ENCODE peak calls at places on chromosome 22, in nine cellular contexts. V is bronchial epithelial cell, Q is AG04450, B is IMR-90, M is esophagus squamous epithelium, O is fibroblast of the aortic adventitia, Y is hepatocyte, C is heart right ventricle, G is dorsolateral prefrontal cortex. L is an unnamed sample.

GRCh38 chr22:17536269-17536668 is 27.0 kb upstream of the SLC25A18 start:
- DNase-seq in V (no peak), Q (no peak), B (no peak), M (no peak), O (peak), Y (no peak), C (no peak), G (peak), L (peak)

GRCh38 chr22:46040471-46041465 is 63.8 kb upstream of the WNT7B start:
- DNase-seq in V (no peak), Q (no peak), B (no peak), M (no peak), O (no peak), Y (no peak), C (no peak), G (peak), L (no peak)

GRCh38 chr22:19035474-19036228 is 86.6 kb downstream of the DGCR2 start:
- DNase-seq in V (no peak), Q (no peak), B (no peak), M (no peak), O (no peak), Y (no peak), C (no peak), G (no peak), L (no peak)

GRCh38 chr22:37162221-37163095 is 12.7 kb upstream of the IL2RB start:
- DNase-seq in V (no peak), Q (no peak), B (no peak), M (no peak), O (no peak), Y (no peak), C (no peak), G (no peak), L (no peak)

GRCh38 chr22:25334091-25334490 is 114.7 kb downstream of the CRYBB2 start:
- DNase-seq in V (peak), Q (no peak), B (peak), M (no peak), O (peak), Y (peak), C (peak), G (no peak), L (peak)

GRCh38 chr22:37190262-37190780 is 2.3 kb upstream of the C1QTNF6 start:
- DNase-seq in V (peak), Q (no peak), B (no peak), M (no peak), O (no peak), Y (no peak), C (no peak), G (no peak), L (no peak)

GRCh38 chr22:46731246-46732040 is 6.6 kb downstream of the CERK start:
- DNase-seq in V (peak), Q (no peak), B (no peak), M (no peak), O (no peak), Y (peak), C (peak), G (no peak), L (no peak)

GRCh38 chr22:46201059-46201757 is 48.9 kb downstream of the CDPF1 start:
- DNase-seq in V (no peak), Q (no peak), B (no peak), M (no peak), O (no peak), Y (peak), C (no peak), G (no peak), L (no peak)

GRCh38 chr22:23218867-23219251 is 38.5 kb downstream of the BCR start:
- DNase-seq in V (no peak), Q (no peak), B (peak), M (no peak), O (no peak), Y (peak), C (peak), G (no peak), L (peak)

GRCh38 chr22:45671051-45671782 is 417 bp upstream of the ATXN10 start:
- DNase-seq in V (no peak), Q (no peak), B (no peak), M (no peak), O (peak), Y (peak), C (peak), G (no peak), L (no peak)

GRCh38 chr22:35802885-35803284 is 85.2 kb downstream of the APOL5 start:
- DNase-seq in V (no peak), Q (no peak), B (no peak), M (no peak), O (no peak), Y (no peak), C (no peak), G (no peak), L (no peak)

GRCh38 chr22:49881856-49882255 is 28.2 kb downstream of the ZBED4 start:
- DNase-seq in V (no peak), Q (no peak), B (no peak), M (no peak), O (no peak), Y (no peak), C (no peak), G (no peak), L (no peak)

GRCh38 chr22:49882519-49883293 is 29.1 kb downstream of the ZBED4 start:
- DNase-seq in V (no peak), Q (no peak), B (peak), M (no peak), O (no peak), Y (no peak), C (no peak), G (no peak), L (peak)

GRCh38 chr22:49879871-49880270 is 26.2 kb downstream of the ZBED4 start:
- DNase-seq in V (no peak), Q (no peak), B (no peak), M (no peak), O (no peak), Y (no peak), C (no peak), G (no peak), L (no peak)

GRCh38 chr22:49878206-49878605 is 24.6 kb downstream of the ZBED4 start:
- DNase-seq in V (no peak), Q (no peak), B (no peak), M (no peak), O (no peak), Y (no peak), C (no peak), G (no peak), L (no peak)

DNA sequence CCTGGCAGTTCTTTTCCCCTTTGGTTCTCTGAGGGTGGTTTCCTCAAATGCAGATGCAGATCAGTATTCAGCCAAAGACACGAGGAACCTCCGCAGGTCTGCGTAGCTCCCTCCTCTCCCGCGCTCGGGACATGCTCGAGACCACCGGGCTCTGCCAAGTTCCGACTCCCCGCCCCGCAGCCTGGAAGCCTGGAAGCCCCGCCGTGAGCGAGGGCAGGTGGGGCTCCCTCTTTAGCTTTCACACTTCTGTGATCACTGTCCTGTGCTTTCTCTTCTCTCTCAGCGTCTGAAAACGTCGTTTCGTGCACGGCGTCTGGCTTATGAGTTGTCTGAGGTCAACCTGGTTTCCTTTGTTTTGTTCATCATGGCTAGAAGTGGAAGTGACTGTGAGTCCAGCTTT is 26.6 kb downstream of the ZBED4 start:
- DNase-seq in V (no peak), Q (no peak), B (no peak), M (no peak), O (no peak), Y (no peak), C (no peak), G (no peak), L (no peak)
- H3K4me3 ChIP-seq in V (no peak), Q (no peak), B (no peak), M (no peak), O (no peak), Y (no peak), C (no peak), G (no peak), L (no peak)

GRCh38 chr22:20084547-20085413 is 4.7 kb downstream of the DGCR8 start:
- DNase-seq in V (peak), Q (no peak), B (no peak), M (no peak), O (peak), Y (peak), C (no peak), G (no peak), L (peak)
- TF ChIP-seq CTCF in V (peak), Q (peak), B (peak), M (peak), O (peak), Y (peak), C (peak), G (no peak), L (peak)

DNA sequence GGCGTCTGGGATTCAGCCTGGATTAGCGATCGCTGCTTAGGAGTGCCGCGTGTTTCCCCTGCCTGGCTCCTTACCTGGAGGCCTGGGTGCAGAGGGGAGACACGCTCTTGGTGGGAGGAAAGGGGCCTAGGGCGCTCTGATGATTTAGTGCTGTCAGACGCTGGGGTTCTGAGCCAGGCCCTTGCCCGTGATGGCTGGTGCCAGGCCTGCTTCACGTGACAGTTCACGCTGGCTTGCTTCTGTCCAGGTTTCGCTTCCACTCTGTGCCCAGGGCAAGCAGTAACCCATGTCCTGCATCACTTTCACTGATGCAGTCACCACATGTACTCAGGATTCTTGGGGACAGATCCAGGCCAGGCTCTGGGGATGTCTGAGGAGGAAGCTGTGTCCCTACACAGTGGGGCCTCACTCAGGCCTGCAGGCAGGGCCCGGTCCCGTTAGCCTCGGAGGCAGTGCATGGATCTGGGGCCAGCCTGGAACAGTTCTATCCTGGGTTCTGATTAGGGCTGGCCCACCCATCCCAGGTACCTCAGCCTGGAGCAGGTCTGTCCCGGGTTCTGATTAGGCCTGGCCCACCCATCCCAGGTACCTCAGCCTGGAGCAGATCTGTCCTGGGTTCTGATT is 1220.9 kb downstream of the BRD1 start:
- DNase-seq in V (no peak), Q (no peak), B (no peak), M (no peak), O (no peak), Y (no peak), C (no peak), G (no peak), L (no peak)
- H3K4me3 ChIP-seq in V (no peak), Q (no peak), B (no peak), M (no peak), O (no peak), Y (no peak), C (no peak), G (no peak), L (no peak)

DNA sequence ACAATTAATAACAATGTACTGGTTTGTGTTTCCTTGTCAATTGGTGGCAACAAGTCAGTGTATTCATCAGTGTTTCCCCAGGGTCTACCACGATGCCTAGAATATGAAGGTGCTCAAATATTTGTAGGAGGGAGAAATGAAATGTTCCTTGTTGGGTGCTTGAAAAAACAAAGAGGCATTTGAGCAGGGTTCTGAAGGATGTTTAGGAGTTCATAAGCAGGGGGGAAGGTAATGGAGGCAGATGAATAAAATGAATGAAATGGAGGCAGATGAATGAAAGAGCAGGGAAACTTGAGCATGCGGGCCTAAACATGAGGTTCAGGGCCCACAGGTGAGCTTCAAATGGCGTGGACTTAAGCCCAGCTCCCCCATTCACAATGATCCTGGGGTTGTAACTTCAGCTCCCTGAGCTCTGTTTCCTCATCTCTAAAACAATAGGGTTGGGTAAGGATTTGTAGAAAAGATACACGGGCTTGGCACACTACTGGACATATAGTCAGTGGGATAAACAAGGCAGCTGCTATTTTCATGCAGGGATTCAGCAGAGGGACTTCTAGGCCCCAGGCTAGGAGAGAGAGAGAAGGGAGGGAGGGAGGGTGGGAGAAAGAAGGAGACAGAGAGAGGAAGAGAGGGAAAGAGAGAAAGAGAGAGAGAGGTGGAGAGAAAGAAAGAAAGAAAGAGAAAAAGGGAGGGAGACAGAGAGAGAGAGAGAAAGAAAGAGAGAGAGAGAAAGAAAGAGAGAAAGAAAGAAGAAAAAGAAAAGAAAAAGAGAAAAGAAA is 73.7 kb downstream of the MN1 start:
- DNase-seq in V (no peak), Q (no peak), B (no peak), M (no peak), O (peak), Y (no peak), C (no peak), G (no peak), L (peak)
- TF ChIP-seq CTCF in V (no peak), Q (no peak), B (no peak), M (no peak), O (no peak), Y (no peak), C (no peak), G (no peak), L (no peak)

GRCh38 chr22:41544671-41545476 is 604 bp upstream of the POLR3H start:
- DNase-seq in V (no peak), Q (no peak), B (no peak), M (no peak), O (no peak), Y (no peak), C (no peak), G (no peak), L (no peak)
- H3K4me3 ChIP-seq in V (peak), Q (peak), B (peak), M (peak), O (peak), Y (no peak), C (peak), G (peak), L (peak)

DNA sequence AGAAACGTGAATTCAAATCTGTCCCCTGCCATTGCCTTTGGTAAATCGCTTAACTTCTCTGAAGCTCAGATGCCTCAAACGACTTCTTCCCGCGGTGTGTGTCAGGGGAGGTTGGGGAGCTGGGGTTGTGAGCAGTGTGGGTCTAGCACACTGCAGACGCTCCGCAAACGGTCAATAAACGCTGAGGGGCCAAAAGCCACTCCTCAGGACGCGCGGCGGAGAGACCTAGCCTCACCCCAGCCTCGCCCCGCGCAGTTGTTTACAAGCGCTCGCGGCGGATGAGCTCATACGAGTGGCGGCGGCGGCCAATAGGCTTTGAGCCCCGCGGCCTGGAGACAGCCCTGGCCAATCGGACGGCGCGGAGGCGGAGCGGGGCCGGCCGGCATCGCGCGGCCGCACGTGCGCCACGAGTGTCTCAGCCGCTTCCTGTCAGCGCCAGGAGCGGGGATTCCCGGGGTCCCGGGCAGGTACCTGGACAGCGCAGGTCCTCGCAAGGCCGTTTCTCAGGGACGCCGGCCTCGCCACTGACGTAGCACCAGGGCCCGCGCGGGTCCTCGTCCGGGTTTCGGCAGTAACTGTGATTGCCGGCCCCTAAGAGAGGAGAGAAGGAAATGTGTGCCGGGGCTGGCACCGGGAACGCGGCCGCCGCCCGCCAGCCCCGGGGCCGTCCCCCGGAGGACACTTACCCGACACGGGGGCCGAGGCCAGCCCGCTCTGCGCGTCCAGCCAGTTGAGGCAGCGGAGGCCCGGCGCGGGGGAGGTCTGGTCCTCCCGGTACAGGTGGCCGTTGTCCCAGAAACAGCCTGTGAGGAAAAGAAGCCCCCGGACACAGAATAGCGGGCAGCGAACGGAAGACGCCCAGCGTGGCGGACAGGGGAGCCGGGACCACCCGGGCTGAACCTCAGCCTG is 1.5 kb downstream of the PIK3IP1 start:
- DNase-seq in V (peak), Q (peak), B (peak), M (peak), O (peak), Y (peak), C (peak), G (peak), L (peak)
- TF ChIP-seq CTCF in V (no peak), Q (no peak), B (no peak), M (no peak), O (no peak), Y (no peak), C (no peak), G (peak), L (no peak)

GRCh38 chr22:22156348-22156715 is 88.3 kb upstream of the VPREB1 start:
- DNase-seq in V (no peak), Q (no peak), B (no peak), M (no peak), O (no peak), Y (no peak), C (no peak), G (no peak), L (no peak)

GRCh38 chr22:22154068-22154467 is 90.5 kb upstream of the VPREB1 start:
- DNase-seq in V (peak), Q (no peak), B (no peak), M (no peak), O (no peak), Y (no peak), C (no peak), G (no peak), L (no peak)

GRCh38 chr22:22157500-22157822 is 87.1 kb upstream of the VPREB1 start:
- DNase-seq in V (no peak), Q (no peak), B (no peak), M (no peak), O (no peak), Y (no peak), C (no peak), G (no peak), L (no peak)

GRCh38 chr22:22156716-22157499 is 87.7 kb upstream of the VPREB1 start:
- DNase-seq in V (peak), Q (peak), B (peak), M (no peak), O (peak), Y (peak), C (no peak), G (no peak), L (peak)

DNA sequence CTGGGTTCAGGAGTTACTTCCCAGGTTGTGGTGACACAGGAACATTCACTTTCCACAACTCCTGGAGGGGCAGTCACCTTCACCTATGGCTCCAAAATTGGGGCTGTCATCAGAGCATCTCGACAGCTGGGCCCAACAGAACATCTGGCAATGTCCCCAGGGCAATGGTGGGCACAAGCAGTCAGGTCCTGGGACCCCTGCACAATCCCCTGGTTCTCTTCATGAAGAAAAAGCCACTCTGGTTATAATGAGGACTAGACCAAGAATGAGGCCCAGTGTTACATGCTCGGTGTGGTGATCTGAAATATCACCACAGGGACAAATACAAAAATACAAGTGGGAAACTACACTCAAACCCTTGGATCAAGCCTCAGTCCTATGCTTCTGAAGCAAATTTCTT is 89.0 kb upstream of the VPREB1 start:
- DNase-seq in V (no peak), Q (no peak), B (no peak), M (no peak), O (no peak), Y (no peak), C (no peak), G (no peak), L (no peak)
- H3K4me3 ChIP-seq in V (no peak), Q (no peak), B (no peak), M (no peak), O (no peak), Y (no peak), C (no peak), G (no peak), L (no peak)

L was measured in fibroblast of pulmonary artery.